ENCODE peak calls at places on chromosomes 2 and 18, in four cellular contexts. T is sigmoid colon, Z is transverse colon, Y is K562. G is an unnamed sample.

GRCh38 chr2:72012886-72013574 is 134.6 kb downstream of the CYP26B1 start:
- DNase-seq in T (no peak), Z (no peak), Y (no peak), G (peak; percentile 67)

GRCh38 chr2:203669820-203670219 is 36.6 kb upstream of the CD28 start:
- DNase-seq in T (no peak), Z (no peak), Y (no peak), G (no peak)

GRCh38 chr2:107775791-107776190 is 50.9 kb upstream of the RGPD4 start:
- DNase-seq in T (no peak), Z (no peak), Y (no peak), G (no peak)

GRCh38 chr2:39202639-39203369 is 41.0 kb downstream of the CDKL4 start:
- DNase-seq in T (no peak), Z (no peak), Y (no peak), G (no peak)

GRCh38 chr18:62183578-62184195 is 3.2 kb downstream of the PIGN start:
- DNase-seq in T (no peak), Z (no peak), Y (no peak), G (peak; percentile 30)

GRCh38 chr2:29613067-29613466 is 308.3 kb downstream of the ALK start:
- DNase-seq in T (no peak), Z (no peak), Y (no peak), G (no peak)

GRCh38 chr2:74815955-74816354 is 18.0 kb upstream of the HK2 start:
- DNase-seq in T (no peak), Z (no peak), Y (no peak), G (no peak)

GRCh38 chr18:8951491-8951890 is 151.0 kb upstream of the NDUFV2 start:
- DNase-seq in T (no peak), Z (no peak), Y (peak; percentile 74), G (no peak)

GRCh38 chr2:22485456-22485855 is 899.5 kb upstream of the KLHL29 start:
- DNase-seq in T (no peak), Z (no peak), Y (no peak), G (no peak)

GRCh38 chr2:156486175-156486574 is 50.0 kb downstream of the GPD2 start:
- DNase-seq in T (no peak), Z (no peak), Y (no peak), G (no peak)

GRCh38 chr18:22214731-22215528 is 45.5 kb downstream of the GATA6 start:
- DNase-seq in T (no peak), Z (no peak), Y (no peak), G (no peak)

GRCh38 chr18:75210274-75211001 is at the start of gene TSHZ1:
- DNase-seq in T (peak; percentile 86), Z (peak; percentile 80), Y (peak; percentile 13), G (peak; percentile 79)

GRCh38 chr2:160609346-160609745 is 115.7 kb upstream of the RBMS1 start:
- DNase-seq in T (no peak), Z (no peak), Y (no peak), G (no peak)

GRCh38 chr2:133362061-133362476 is 206.2 kb downstream of the NCKAP5 start:
- DNase-seq in T (no peak), Z (no peak), Y (no peak), G (no peak)

GRCh38 chr18:72847134-72847533 is 20.7 kb downstream of the NETO1 start:
- DNase-seq in T (no peak), Z (no peak), Y (no peak), G (no peak)

GRCh38 chr2:104702026-104702425 is 151.9 kb upstream of the POU3F3 start:
- DNase-seq in T (no peak), Z (no peak), Y (no peak), G (peak; percentile 15)

GRCh38 chr2:191350826-191351225 is 105.6 kb downstream of the MYO1B start:
- DNase-seq in T (no peak), Z (no peak), Y (no peak), G (no peak)

GRCh38 chr2:192500550-192501200 is 305.9 kb upstream of the TMEFF2 start:
- DNase-seq in T (no peak), Z (no peak), Y (no peak), G (no peak)

GRCh38 chr18:24492445-24492844 is 32.0 kb downstream of the HRH4 start:
- DNase-seq in T (no peak), Z (peak; percentile 24), Y (no peak), G (no peak)

GRCh38 chr18:62776066-62776570 is 60.8 kb downstream of the PHLPP1 start:
- DNase-seq in T (no peak), Z (no peak), Y (no peak), G (no peak)

GRCh38 chr2:218074031-218074430 is 5.0 kb downstream of the RUFY4 start:
- DNase-seq in T (no peak), Z (peak; percentile 27), Y (peak; percentile 61), G (no peak)

GRCh38 chr2:69123182-69123581 is 110.2 kb downstream of the ANTXR1 start:
- DNase-seq in T (no peak), Z (no peak), Y (no peak), G (no peak)

GRCh38 chr2:56208380-56208779 is 24.6 kb downstream of the CCDC85A start:
- DNase-seq in T (no peak), Z (no peak), Y (no peak), G (no peak)

GRCh38 chr2:97740590-97741182 is 27.3 kb downstream of the ZAP70 start:
- DNase-seq in T (no peak), Z (peak; percentile 55), Y (peak; percentile 89), G (peak; percentile 85)

GRCh38 chr18:61589724-61590065 is 256.5 kb downstream of the CDH20 start:
- DNase-seq in T (no peak), Z (no peak), Y (no peak), G (no peak)

GRCh38 chr2:168773128-168773527 is 29.3 kb upstream of the NOSTRIN start:
- DNase-seq in T (no peak), Z (no peak), Y (no peak), G (no peak)

GRCh38 chr2:229800997-229801754 is 86.8 kb upstream of the DNER start:
- DNase-seq in T (no peak), Z (peak; percentile 66), Y (peak; percentile 52), G (peak; percentile 61)

GRCh38 chr2:144323946-144324345 is 196.0 kb downstream of the ZEB2 start:
- DNase-seq in T (no peak), Z (no peak), Y (no peak), G (no peak)

GRCh38 chr18:34880882-34881852 is 160.0 kb upstream of the MAPRE2 start:
- DNase-seq in T (no peak), Z (no peak), Y (no peak), G (no peak)

GRCh38 chr2:102971661-102972060 is 209.8 kb downstream of the TMEM182 start:
- DNase-seq in T (no peak), Z (no peak), Y (no peak), G (no peak)

DNA sequence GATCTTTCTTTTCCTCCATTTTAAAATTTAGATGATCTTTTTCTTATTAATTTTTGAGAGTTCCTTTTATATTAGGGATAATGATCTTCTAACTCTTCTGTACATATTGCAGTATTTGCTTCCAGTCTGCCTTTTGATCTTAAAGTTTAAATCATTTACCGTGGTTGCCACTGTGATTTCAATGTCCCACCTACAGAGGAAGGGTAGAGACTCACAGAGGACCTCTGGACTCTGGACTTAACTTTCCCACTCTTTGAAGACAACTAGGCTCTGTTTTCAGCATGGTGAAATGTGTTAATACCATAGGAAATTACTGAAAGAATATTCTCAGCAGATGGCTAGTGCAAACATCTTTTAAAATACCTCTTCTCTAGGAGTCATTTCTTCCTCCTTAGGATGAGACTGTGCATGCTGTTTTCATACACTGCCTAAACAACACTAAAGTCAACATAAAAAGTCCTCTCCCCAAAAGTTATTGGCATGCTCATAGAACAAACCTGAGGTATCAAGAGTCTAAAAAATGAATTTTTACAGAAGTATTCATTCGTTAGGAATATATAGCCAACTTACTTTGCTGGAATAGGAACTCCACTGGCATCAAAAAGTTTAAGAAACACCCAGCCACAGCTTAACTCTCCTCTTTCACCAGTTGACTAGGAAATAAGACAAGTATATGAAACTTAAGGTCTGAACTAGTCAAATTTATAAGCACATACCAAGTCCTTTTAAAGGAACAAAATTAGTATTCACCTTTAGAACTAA is 30.7 kb upstream of the MALL start:
- DNase-seq in T (no peak), Z (no peak), Y (no peak), G (no peak)
- TF ChIP-seq EP300 in T (no peak), Z (no peak), Y (no peak), G (no peak)

GRCh38 chr2:3127279-3127690 is 250.3 kb downstream of the EIPR1 start:
- DNase-seq in T (no peak), Z (no peak), Y (no peak), G (peak; percentile 83)
- TF ChIP-seq EP300 in T (no peak), Z (no peak), Y (no peak), G (peak; percentile 36)

GRCh38 chr2:149017116-149017985 is 21.1 kb upstream of the LYPD6B start:
- DNase-seq in T (peak; percentile 82), Z (peak; percentile 83), Y (peak; percentile 89), G (peak; percentile 77)

GRCh38 chr2:149018971-149019370 is 19.5 kb upstream of the LYPD6B start:
- DNase-seq in T (no peak), Z (no peak), Y (no peak), G (no peak)

GRCh38 chr2:149012545-149012944 is 26.0 kb upstream of the LYPD6B start:
- DNase-seq in T (no peak), Z (no peak), Y (no peak), G (no peak)

GRCh38 chr2:149019768-149020167 is 18.7 kb upstream of the LYPD6B start:
- DNase-seq in T (no peak), Z (no peak), Y (no peak), G (no peak)

DNA sequence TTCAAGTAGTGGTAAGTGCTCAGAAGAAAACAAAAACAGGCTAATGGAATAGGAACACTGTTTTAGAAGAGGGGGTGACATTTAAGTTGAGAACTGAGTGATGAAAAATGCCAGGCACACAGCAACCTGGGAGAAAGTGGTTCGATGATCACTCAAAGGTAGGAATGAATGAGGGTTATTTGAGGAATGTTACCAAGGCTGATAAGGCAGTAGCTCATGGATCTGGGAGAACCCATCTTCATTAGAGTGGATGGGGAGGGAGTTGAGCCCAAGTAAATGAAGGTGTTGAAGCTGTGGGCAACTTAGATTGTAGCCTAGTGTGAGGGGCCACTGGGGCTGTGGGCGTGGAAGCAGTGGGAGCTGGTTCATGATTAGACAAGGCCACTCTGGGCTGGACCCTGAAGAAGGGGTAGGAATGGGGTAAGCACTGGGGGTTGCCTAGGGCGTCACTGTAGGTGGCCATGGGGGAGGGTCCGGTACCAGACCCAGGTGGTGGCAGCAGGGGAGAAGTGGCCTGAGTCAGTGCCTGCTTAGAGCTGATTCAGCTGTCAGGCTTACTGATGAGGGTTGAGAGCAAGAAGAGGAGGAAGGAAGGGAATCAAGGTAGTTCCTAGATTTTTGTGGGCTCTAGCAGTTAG is 22.5 kb upstream of the LYPD6B start:
- DNase-seq in T (no peak), Z (no peak), Y (no peak), G (no peak)
- TF ChIP-seq EP300 in T (no peak), Z (no peak), Y (no peak), G (no peak)

GRCh38 chr18:58078889-58079573 is 35.0 kb downstream of the NEDD4L start:
- DNase-seq in T (no peak), Z (peak; percentile 78), Y (peak; percentile 84), G (no peak)

GRCh38 chr18:58076052-58076451 is 32.0 kb downstream of the NEDD4L start:
- DNase-seq in T (no peak), Z (no peak), Y (no peak), G (no peak)

GRCh38 chr18:58077329-58077728 is 33.3 kb downstream of the NEDD4L start:
- DNase-seq in T (no peak), Z (no peak), Y (no peak), G (no peak)

DNA sequence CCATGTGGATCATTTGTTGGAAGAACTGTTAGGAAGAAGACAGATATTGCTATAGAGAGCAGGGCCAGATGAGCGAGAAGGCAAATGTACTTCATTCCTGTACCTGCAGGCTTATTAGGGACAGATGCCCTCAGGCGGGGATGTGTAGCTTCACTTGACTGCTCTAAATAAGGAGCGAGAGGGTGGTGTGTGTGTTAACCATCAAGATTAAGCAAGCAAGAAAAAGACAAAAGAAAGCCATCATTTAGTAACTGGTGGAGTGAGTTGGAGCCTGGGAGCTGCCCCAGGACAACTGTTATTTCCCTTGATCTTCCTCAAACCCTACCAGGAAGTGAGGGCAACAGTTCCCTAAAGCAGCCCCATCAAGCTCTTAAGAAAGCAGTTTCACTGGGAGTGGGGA is 36.5 kb downstream of the NEDD4L start:
- DNase-seq in T (no peak), Z (no peak), Y (no peak), G (no peak)
- TF ChIP-seq EP300 in T (no peak), Z (no peak), Y (no peak), G (no peak)

G was measured in SK-N-SH.